ENCODE peak calls at places on chromosomes 12 and 14, in seven cellular contexts. K is coronary artery, Z is right atrium auricular region, W is prostate gland, G is cardiac fibroblast, H is mucosa of descending colon, X is dorsolateral prefrontal cortex. O is an unnamed sample.

GRCh38 chr12:124720687-124721500 is 142.8 kb downstream of the SCARB1 start:
- DNase-seq in X (no peak), H (no peak), K (no peak), Z (no peak), G (peak; percentile 80), W (peak; percentile 93), O (no peak)

GRCh38 chr12:68890701-68891113 is 42.3 kb downstream of the CPM start:
- DNase-seq in W (no peak), G (no peak), H (no peak), K (no peak), Z (no peak), X (no peak), O (no peak)

GRCh38 chr12:29103539-29103974 is 45.5 kb upstream of the FAR2 start:
- DNase-seq in Z (no peak), X (no peak), G (no peak), K (no peak), W (no peak), H (peak; percentile 23), O (no peak)

GRCh38 chr12:22014783-22015144 is 31.3 kb upstream of the CMAS start:
- DNase-seq in K (no peak), G (peak; percentile 17), H (no peak), X (no peak), Z (no peak), W (no peak), O (no peak)

GRCh38 chr12:31915442-31915841 is 43.8 kb upstream of the RESF1 start:
- DNase-seq in Z (no peak), K (no peak), X (no peak), G (no peak), W (no peak), H (no peak), O (no peak)

GRCh38 chr14:21084988-21085853 is 13.2 kb downstream of the ZNF219 start:
- DNase-seq in K (no peak), H (no peak), Z (no peak), X (no peak), W (peak; percentile 87), G (no peak), O (peak; percentile 80)

GRCh38 chr12:65609359-65609771 is 214.9 kb upstream of the HMGA2 start:
- DNase-seq in Z (no peak), K (no peak), W (no peak), X (no peak), H (no peak), G (peak; percentile 61), O (no peak)

GRCh38 chr12:114190971-114191370 is 215.0 kb downstream of the TBX5 start:
- DNase-seq in W (no peak), G (no peak), Z (no peak), X (no peak), K (no peak), H (no peak), O (no peak)

GRCh38 chr14:71130491-71131179 is 223.4 kb downstream of the PCNX1 start:
- DNase-seq in Z (no peak), G (peak; percentile 85), H (no peak), W (no peak), K (no peak), X (no peak), O (no peak)

GRCh38 chr12:132099739-132100138 is 44.4 kb downstream of the DDX51 start:
- DNase-seq in X (no peak), K (no peak), H (no peak), W (no peak), Z (no peak), G (no peak), O (no peak)

GRCh38 chr12:66603981-66604380 is 74.9 kb downstream of the GRIP1 start:
- DNase-seq in Z (no peak), H (no peak), W (no peak), G (no peak), K (no peak), X (no peak), O (no peak)

GRCh38 chr12:81284137-81284536 is 206.3 kb downstream of the ACSS3 start:
- DNase-seq in W (no peak), X (no peak), Z (no peak), K (no peak), H (no peak), G (no peak), O (no peak)

GRCh38 chr14:68563256-68564131 is 229.4 kb downstream of the ZFP36L1 start:
- DNase-seq in H (no peak), G (peak; percentile 89), W (peak; percentile 71), Z (no peak), K (no peak), X (no peak), O (no peak)

GRCh38 chr14:67335781-67336180 is 23.8 kb downstream of the ATP6V1D start:
- DNase-seq in X (no peak), H (no peak), W (no peak), K (no peak), Z (no peak), G (peak; percentile 36), O (no peak)

GRCh38 chr14:79544671-79545070 is 666.6 kb downstream of the DIO2 start:
- DNase-seq in X (no peak), W (no peak), Z (no peak), K (no peak), G (peak; percentile 33), H (no peak), O (no peak)

GRCh38 chr14:28294834-28295440 is 471.6 kb upstream of the FOXG1 start:
- DNase-seq in G (peak; percentile 63), W (no peak), H (peak; percentile 3), Z (no peak), K (no peak), X (no peak), O (no peak)

GRCh38 chr12:59834659-59835474 is 239.0 kb downstream of the SLC16A7 start:
- DNase-seq in H (peak; percentile 29), Z (no peak), G (peak; percentile 49), K (no peak), W (no peak), X (no peak), O (no peak)

GRCh38 chr12:75634244-75635222 is 123.1 kb upstream of the KRR1 start:
- DNase-seq in Z (no peak), H (no peak), W (no peak), X (no peak), G (peak; percentile 26), K (no peak), O (no peak)

GRCh38 chr14:105400016-105400415 is 1.7 kb downstream of the TEX22 start:
- DNase-seq in G (no peak), X (no peak), W (no peak), K (no peak), H (no peak), Z (no peak), O (no peak)
- H3K4me3 ChIP-seq in G (no peak overlapping the region), X (no peak overlapping the region), W (no peak overlapping the region), K (no peak overlapping the region), H (no peak overlapping the region), Z (no peak overlapping the region), O (no peak overlapping the region)

GRCh38 chr12:107317751-107318553 is 224.6 kb upstream of the CRY1 start:
- DNase-seq in X (no peak), K (no peak), W (peak; percentile 94), G (peak; percentile 82), Z (peak; percentile 63), H (peak; percentile 87), O (peak; percentile 92)
- H3K4me3 ChIP-seq in X (peak overlapping the region; percentile 49), K (peak overlapping the region; percentile 63), W (peak overlapping the region; percentile 55), G (peak overlapping the region; percentile 48), Z (peak overlapping the region; percentile 51), H (peak overlapping the region; percentile 19), O (peak overlapping the region; percentile 51)

GRCh38 chr14:100079606-100080005 is 14.4 kb downstream of the EVL start:
- DNase-seq in K (no peak), Z (no peak), H (no peak), G (no peak), X (no peak), W (no peak), O (no peak)
- H3K4me3 ChIP-seq in K (no peak overlapping the region), Z (no peak overlapping the region), H (no peak overlapping the region), G (no peak overlapping the region), X (no peak overlapping the region), W (no peak overlapping the region), O (no peak overlapping the region)

GRCh38 chr12:78483767-78484315 is 380.7 kb upstream of the SYT1 start:
- DNase-seq in Z (no peak), W (no peak), G (no peak), K (no peak), H (no peak), X (no peak), O (no peak)
- H3K4me3 ChIP-seq in Z (no peak overlapping the region), W (no peak overlapping the region), G (no peak overlapping the region), K (no peak overlapping the region), H (no peak overlapping the region), X (no peak overlapping the region), O (no peak overlapping the region)

DNA sequence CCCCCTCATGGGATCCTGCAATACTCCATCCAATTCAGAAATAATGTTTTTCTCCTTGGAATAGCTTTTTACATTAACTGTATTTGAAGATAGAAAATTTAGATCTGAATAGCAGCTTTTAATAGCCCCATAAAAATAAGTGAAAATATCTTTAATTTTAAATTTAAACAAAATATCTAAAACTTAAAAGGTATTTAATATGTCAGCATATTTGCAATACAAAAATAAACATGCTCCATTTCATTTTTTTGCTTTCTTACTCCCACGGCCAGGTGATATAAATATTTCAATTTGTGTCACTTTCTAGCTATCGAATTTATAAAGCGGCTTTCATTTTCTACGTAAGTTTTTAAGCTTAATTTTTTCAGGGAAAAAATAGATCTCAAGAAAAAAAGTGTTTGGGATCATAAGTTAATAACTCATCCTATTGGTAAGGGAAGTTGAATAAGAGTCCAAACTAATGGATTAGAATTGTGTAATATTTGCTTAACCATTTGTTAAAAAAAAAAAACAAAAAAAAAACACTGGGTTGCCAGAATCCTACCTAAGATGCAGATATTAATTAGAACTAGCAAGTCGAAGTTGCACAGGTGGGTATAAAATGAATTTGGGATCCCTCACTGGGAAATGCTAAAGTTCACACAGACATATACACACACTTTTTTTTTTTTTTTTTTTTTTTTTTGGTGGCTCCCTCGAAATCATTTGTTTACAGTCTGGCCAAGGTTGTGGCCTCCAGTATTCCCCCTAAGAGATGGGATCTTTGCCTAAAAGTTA is 47.6 kb downstream of the PPP2R5C start:
- DNase-seq in H (no peak), K (no peak), Z (no peak), X (no peak), W (no peak), G (no peak), O (no peak)
- H3K4me3 ChIP-seq in H (peak overlapping the region; percentile 50), K (peak overlapping the region; percentile 85), Z (peak overlapping the region; percentile 64), X (peak overlapping the region; percentile 77), W (peak overlapping the region; percentile 58), G (peak overlapping the region; percentile 64), O (peak overlapping the region; percentile 76)

O was measured in upper lobe of right lung.